ENCODE peak calls at places on chromosomes 11 and 22, in six cellular contexts. I is caudate nucleus; T is stimulated activated CD4-positive, alpha-beta T cell treated with anti-CD3 and anti-CD28 coated beads, Interleukin-2, amount 100 ng/mL, for 24 hours; P is NCI-H524 treated with DMSO at 0.1 percent for 48 hours; B is NCI-H510A treated with DMSO at 0.1 percent for 48 hours; S is pancreas. X is an unnamed sample.

GRCh38 chr11:9075441-9076000 is 15.9 kb downstream of the SCUBE2 start:
- DNase-seq in I (no peak), T (no peak), P (peak; percentile 68), B (no peak), S (no peak), X (no peak)

GRCh38 chr11:130124096-130124495 is 35.5 kb upstream of the ST14 start:
- DNase-seq in I (no peak), T (no peak), P (no peak), B (no peak), S (no peak), X (peak; percentile 22)

GRCh38 chr11:103714246-103714645 is 322.2 kb upstream of the DDI1 start:
- DNase-seq in I (no peak), T (no peak), P (no peak), B (no peak), S (no peak), X (no peak)

GRCh38 chr11:120172054-120172881 is 34.4 kb upstream of the TRIM29 start:
- DNase-seq in I (peak; percentile 52), T (peak; percentile 52), P (no peak), B (peak; percentile 3), S (peak; percentile 75), X (peak; percentile 64)

GRCh38 chr11:102476812-102477211 is 24.2 kb upstream of the TMEM123 start:
- DNase-seq in I (no peak), T (peak; percentile 29), P (no peak), B (peak; percentile 71), S (peak; percentile 66), X (no peak)

GRCh38 chr11:131042041-131042390 is 125.7 kb upstream of the SNX19 start:
- DNase-seq in I (no peak), T (no peak), P (no peak), B (no peak), S (no peak), X (no peak)

GRCh38 chr11:67006029-67006884 is 16.7 kb upstream of the SYT12 start:
- DNase-seq in I (peak; percentile 54), T (no peak), P (no peak), B (no peak), S (no peak), X (peak; percentile 92)

GRCh38 chr22:29260031-29260560 is 7.7 kb downstream of the RHBDD3 start:
- DNase-seq in I (no peak), T (no peak), P (no peak), B (no peak), S (no peak), X (no peak)

GRCh38 chr11:116404143-116404800 is 368.5 kb downstream of the BUD13 start:
- DNase-seq in I (no peak), T (no peak), P (peak; percentile 94), B (no peak), S (no peak), X (no peak)

GRCh38 chr22:32579533-32580220 is 105.1 kb downstream of the FBXO7 start:
- DNase-seq in I (no peak), T (no peak), P (no peak), B (no peak), S (no peak), X (no peak)

GRCh38 chr11:27722945-27723344 is 22.7 kb upstream of the BDNF start:
- DNase-seq in I (no peak), T (no peak), P (no peak), B (no peak), S (no peak), X (no peak)

GRCh38 chr11:134120921-134121526 is 52.2 kb downstream of the JAM3 start:
- DNase-seq in I (peak; percentile 72), T (no peak), P (no peak), B (no peak), S (no peak), X (no peak)

GRCh38 chr11:97746832-97747231 is 1273.9 kb upstream of the CNTN5 start:
- DNase-seq in I (no peak), T (no peak), P (no peak), B (no peak), S (no peak), X (no peak)